ENCODE peak calls at places on chromosomes 5 and 9, in four cellular contexts. One of them, this sample, is unnamed.

GRCh38 chr5:66912787-66913186 is 283.8 kb downstream of the CD180 start:
- DNase-seq in HCT116: no peak
- DNase-seq in dorsolateral prefrontal cortex: no peak
- DNase-seq in left ventricle myocardium inferior: no peak
- DNase-seq in this sample: no peak

GRCh38 chr9:113807173-113808061 is 68.7 kb upstream of the ZNF618 start:
- DNase-seq in HCT116: peak
- DNase-seq in dorsolateral prefrontal cortex: peak
- DNase-seq in left ventricle myocardium inferior: peak
- DNase-seq in this sample: peak

GRCh38 chr9:130498918-130499698 is 54.3 kb downstream of the ASS1 start:
- DNase-seq in HCT116: no peak
- DNase-seq in dorsolateral prefrontal cortex: no peak
- DNase-seq in left ventricle myocardium inferior: no peak
- DNase-seq in this sample: no peak

GRCh38 chr9:13445123-13445522 is 165.6 kb upstream of the MPDZ start:
- DNase-seq in HCT116: no peak
- DNase-seq in dorsolateral prefrontal cortex: no peak
- DNase-seq in left ventricle myocardium inferior: no peak
- DNase-seq in this sample: no peak

GRCh38 chr9:111843971-111844370 is 49.2 kb upstream of the SHOC1 start:
- DNase-seq in HCT116: no peak
- DNase-seq in dorsolateral prefrontal cortex: no peak
- DNase-seq in left ventricle myocardium inferior: no peak
- DNase-seq in this sample: peak

GRCh38 chr9:135848341-135849047 is 58.9 kb downstream of the CAMSAP1 start:
- DNase-seq in HCT116: no peak
- DNase-seq in dorsolateral prefrontal cortex: no peak
- DNase-seq in left ventricle myocardium inferior: no peak
- DNase-seq in this sample: no peak

GRCh38 chr5:80220268-80220897 is 35.5 kb downstream of the SERINC5 start:
- DNase-seq in HCT116: no peak
- DNase-seq in dorsolateral prefrontal cortex: no peak
- DNase-seq in left ventricle myocardium inferior: no peak
- DNase-seq in this sample: no peak

GRCh38 chr5:106699198-106699597 is 971.5 kb downstream of the EFNA5 start:
- DNase-seq in HCT116: no peak
- DNase-seq in dorsolateral prefrontal cortex: no peak
- DNase-seq in left ventricle myocardium inferior: no peak
- DNase-seq in this sample: no peak

GRCh38 chr5:83227611-83228010 is 150.3 kb downstream of the XRCC4 start:
- DNase-seq in HCT116: no peak
- DNase-seq in dorsolateral prefrontal cortex: no peak
- DNase-seq in left ventricle myocardium inferior: no peak
- DNase-seq in this sample: no peak

GRCh38 chr5:88805151-88805784 is 77.7 kb downstream of the MEF2C start:
- DNase-seq in HCT116: no peak
- DNase-seq in dorsolateral prefrontal cortex: no peak
- DNase-seq in left ventricle myocardium inferior: no peak
- DNase-seq in this sample: no peak

GRCh38 chr5:159341914-159342313 is 11.6 kb upstream of the IL12B start:
- DNase-seq in HCT116: peak
- DNase-seq in dorsolateral prefrontal cortex: peak
- DNase-seq in left ventricle myocardium inferior: peak
- DNase-seq in this sample: peak
- TF ChIP-seq CTCF in HCT116: no peak
- TF ChIP-seq CTCF in dorsolateral prefrontal cortex: no peak
- TF ChIP-seq CTCF in left ventricle myocardium inferior: no peak
- TF ChIP-seq CTCF in this sample: no peak

GRCh38 chr5:36728697-36729543 is 122.5 kb downstream of the SLC1A3 start:
- DNase-seq in HCT116: no peak
- DNase-seq in dorsolateral prefrontal cortex: no peak
- DNase-seq in left ventricle myocardium inferior: no peak
- DNase-seq in this sample: peak

GRCh38 chr5:36730537-36731216 is 124.3 kb downstream of the SLC1A3 start:
- DNase-seq in HCT116: no peak
- DNase-seq in dorsolateral prefrontal cortex: no peak
- DNase-seq in left ventricle myocardium inferior: no peak
- DNase-seq in this sample: no peak

GRCh38 chr5:36739751-36740221 is 133.4 kb downstream of the SLC1A3 start:
- DNase-seq in HCT116: peak
- DNase-seq in dorsolateral prefrontal cortex: peak
- DNase-seq in left ventricle myocardium inferior: peak
- DNase-seq in this sample: peak

GRCh38 chr5:36733183-36733582 is 126.8 kb downstream of the SLC1A3 start:
- DNase-seq in HCT116: no peak
- DNase-seq in dorsolateral prefrontal cortex: no peak
- DNase-seq in left ventricle myocardium inferior: no peak
- DNase-seq in this sample: no peak

DNA sequence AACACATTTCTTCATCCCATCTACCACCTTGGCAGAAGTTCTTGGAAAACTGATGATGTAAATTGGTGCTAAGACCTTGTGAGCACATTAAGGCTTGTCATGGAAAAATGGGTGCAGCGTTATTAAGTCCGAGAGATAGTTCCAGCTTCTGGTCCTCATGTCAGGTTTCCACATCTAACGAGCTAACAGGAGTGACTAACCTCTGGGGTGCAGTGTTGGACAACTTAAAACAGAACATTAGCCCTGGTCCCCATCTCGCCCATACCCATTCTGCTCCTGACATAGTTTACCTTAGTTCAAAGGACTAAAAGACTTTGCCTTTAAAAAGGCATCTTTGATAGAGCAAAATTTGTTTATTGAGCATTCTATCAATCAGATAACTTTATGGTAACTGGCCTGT is 128.0 kb downstream of the SLC1A3 start:
- DNase-seq in HCT116: no peak
- DNase-seq in dorsolateral prefrontal cortex: no peak
- DNase-seq in left ventricle myocardium inferior: no peak
- DNase-seq in this sample: peak
- TF ChIP-seq CTCF in HCT116: no peak
- TF ChIP-seq CTCF in dorsolateral prefrontal cortex: no peak
- TF ChIP-seq CTCF in left ventricle myocardium inferior: peak
- TF ChIP-seq CTCF in this sample: peak

DNA sequence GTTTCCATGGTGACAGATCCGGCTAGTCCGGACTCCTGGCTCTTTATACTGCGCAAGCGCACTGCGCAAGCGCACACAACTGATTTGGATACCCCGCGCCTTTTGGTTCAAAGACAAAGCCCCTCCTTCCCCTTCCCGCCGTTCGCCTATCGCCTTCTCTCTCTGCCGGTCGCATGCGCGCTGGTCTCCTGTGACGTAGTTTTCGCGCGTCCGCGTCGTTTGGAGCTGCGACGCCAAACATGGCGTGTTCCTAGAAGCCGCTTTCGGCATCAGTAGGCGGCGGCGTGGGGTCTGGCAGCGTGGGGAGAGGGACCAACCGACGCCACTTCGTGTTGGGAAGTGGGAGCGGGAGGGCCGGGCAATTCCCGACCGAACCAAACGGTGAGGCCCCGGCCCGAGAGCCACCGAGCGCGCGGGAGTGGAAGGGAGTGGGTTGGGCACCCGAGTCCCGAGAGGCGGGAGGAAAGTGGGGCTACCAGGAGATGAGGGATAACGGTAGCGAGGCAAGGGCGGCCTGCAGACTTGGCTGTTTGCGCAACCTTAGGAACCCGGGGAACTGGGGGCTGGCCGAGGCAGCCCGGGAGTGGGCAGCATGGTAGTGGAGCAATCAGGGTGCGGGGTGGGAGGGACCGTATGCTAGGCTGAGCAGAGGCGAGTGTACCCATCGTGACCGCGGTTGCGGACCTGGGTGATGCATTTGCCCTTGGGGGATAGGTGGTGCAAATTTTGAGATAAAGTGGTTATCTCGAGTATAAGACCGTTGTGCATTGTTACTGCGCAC is at the start of gene IPO11:
- DNase-seq in HCT116: peak
- DNase-seq in dorsolateral prefrontal cortex: peak
- DNase-seq in left ventricle myocardium inferior: peak
- DNase-seq in this sample: peak
- TF ChIP-seq CTCF in HCT116: no peak
- TF ChIP-seq CTCF in dorsolateral prefrontal cortex: no peak
- TF ChIP-seq CTCF in left ventricle myocardium inferior: no peak
- TF ChIP-seq CTCF in this sample: no peak

GRCh38 chr5:172642511-172642910 is 1.4 kb downstream of the NEURL1B start:
- DNase-seq in HCT116: no peak
- DNase-seq in dorsolateral prefrontal cortex: no peak
- DNase-seq in left ventricle myocardium inferior: no peak
- DNase-seq in this sample: no peak

GRCh38 chr5:172640139-172640538 is 924 bp upstream of the NEURL1B start:
- DNase-seq in HCT116: no peak
- DNase-seq in dorsolateral prefrontal cortex: no peak
- DNase-seq in left ventricle myocardium inferior: no peak
- DNase-seq in this sample: no peak

GRCh38 chr5:172642046-172642409 is 965 bp downstream of the NEURL1B start:
- DNase-seq in HCT116: no peak
- DNase-seq in dorsolateral prefrontal cortex: no peak
- DNase-seq in left ventricle myocardium inferior: no peak
- DNase-seq in this sample: no peak

GRCh38 chr5:172641359-172642045 is 439 bp downstream of the NEURL1B start:
- DNase-seq in HCT116: no peak
- DNase-seq in dorsolateral prefrontal cortex: no peak
- DNase-seq in left ventricle myocardium inferior: peak
- DNase-seq in this sample: no peak

GRCh38 chr5:172640822-172641358 is at the start of gene NEURL1B:
- DNase-seq in HCT116: peak
- DNase-seq in dorsolateral prefrontal cortex: peak
- DNase-seq in left ventricle myocardium inferior: peak
- DNase-seq in this sample: peak
- TF ChIP-seq CTCF in HCT116: no peak
- TF ChIP-seq CTCF in dorsolateral prefrontal cortex: no peak
- TF ChIP-seq CTCF in left ventricle myocardium inferior: peak
- TF ChIP-seq CTCF in this sample: no peak

GRCh38 chr5:41858890-41859289 is 11.3 kb downstream of the OXCT1 start:
- DNase-seq in HCT116: no peak
- DNase-seq in dorsolateral prefrontal cortex: no peak
- DNase-seq in left ventricle myocardium inferior: no peak
- DNase-seq in this sample: no peak

GRCh38 chr5:41851116-41851515 is 19.1 kb downstream of the OXCT1 start:
- DNase-seq in HCT116: no peak
- DNase-seq in dorsolateral prefrontal cortex: no peak
- DNase-seq in left ventricle myocardium inferior: no peak
- DNase-seq in this sample: no peak

GRCh38 chr5:41852293-41852692 is 17.9 kb downstream of the OXCT1 start:
- DNase-seq in HCT116: no peak
- DNase-seq in dorsolateral prefrontal cortex: no peak
- DNase-seq in left ventricle myocardium inferior: no peak
- DNase-seq in this sample: no peak

GRCh38 chr5:41857989-41858388 is 12.2 kb downstream of the OXCT1 start:
- DNase-seq in HCT116: no peak
- DNase-seq in dorsolateral prefrontal cortex: no peak
- DNase-seq in left ventricle myocardium inferior: no peak
- DNase-seq in this sample: no peak

DNA sequence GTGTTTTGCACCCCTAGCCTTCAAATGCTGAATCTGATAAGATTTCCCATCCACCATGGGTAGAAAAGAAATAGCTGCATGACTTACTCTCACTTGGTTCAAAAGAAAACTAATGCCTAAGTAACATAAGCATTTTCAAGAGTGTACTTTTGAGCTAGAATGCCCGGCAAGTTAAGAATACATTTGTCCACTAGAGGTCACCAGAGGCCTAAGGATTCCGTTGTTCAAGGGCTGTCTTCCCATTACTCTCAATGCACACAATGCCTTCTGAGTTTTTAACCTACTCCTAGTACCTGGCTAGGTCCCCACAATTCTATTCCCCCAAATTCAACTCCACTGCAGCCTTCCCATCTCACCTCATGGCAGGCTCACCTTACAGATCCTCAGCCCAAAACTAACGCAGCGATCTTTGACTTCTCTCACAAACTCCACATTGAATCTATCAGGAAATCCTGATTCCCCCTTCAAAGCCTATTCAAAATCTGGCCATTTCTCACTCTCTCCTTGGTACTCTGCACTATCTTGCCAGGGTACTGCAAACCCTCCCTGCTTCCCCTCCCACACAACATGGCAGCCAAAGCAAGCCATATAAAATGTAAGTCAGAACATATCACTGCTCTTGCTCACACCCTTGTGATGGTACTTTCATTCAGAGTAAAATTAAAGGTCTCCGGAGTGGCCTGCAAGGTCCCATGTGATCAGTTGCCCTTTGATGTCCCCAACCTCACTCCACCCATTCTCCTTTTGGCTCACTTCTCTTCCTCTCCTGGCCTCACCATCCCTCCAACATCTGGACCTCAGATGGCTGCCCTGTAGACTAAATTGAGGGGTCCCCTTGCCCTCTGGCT is 13.4 kb downstream of the OXCT1 start:
- DNase-seq in HCT116: peak
- DNase-seq in dorsolateral prefrontal cortex: peak
- DNase-seq in left ventricle myocardium inferior: no peak
- DNase-seq in this sample: peak
- TF ChIP-seq CTCF in HCT116: peak
- TF ChIP-seq CTCF in dorsolateral prefrontal cortex: peak
- TF ChIP-seq CTCF in left ventricle myocardium inferior: peak
- TF ChIP-seq CTCF in this sample: peak

DNA sequence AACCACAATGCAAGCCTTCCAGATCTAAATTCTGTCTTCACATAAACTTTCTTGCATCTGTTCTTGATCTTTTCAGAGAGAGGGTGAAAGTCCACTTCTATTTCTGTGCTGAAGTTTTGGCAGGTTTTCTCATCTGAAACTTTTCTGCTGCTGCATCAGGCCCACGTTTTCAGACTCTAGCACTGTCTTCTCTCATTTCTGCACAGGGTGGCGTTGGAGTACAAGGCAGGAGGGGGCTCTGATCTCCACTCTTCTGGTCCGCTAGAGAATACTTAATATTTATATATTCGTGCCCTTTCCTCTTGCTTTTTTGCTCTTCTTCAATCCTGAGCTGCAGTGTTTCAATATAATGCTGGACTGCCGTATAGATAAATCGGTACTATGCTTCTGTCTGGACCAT is 204.0 kb upstream of the PRDM9 start:
- DNase-seq in HCT116: no peak
- DNase-seq in dorsolateral prefrontal cortex: no peak
- DNase-seq in left ventricle myocardium inferior: no peak
- DNase-seq in this sample: no peak
- TF ChIP-seq CTCF in HCT116: no peak
- TF ChIP-seq CTCF in dorsolateral prefrontal cortex: no peak
- TF ChIP-seq CTCF in left ventricle myocardium inferior: no peak
- TF ChIP-seq CTCF in this sample: no peak

DNA sequence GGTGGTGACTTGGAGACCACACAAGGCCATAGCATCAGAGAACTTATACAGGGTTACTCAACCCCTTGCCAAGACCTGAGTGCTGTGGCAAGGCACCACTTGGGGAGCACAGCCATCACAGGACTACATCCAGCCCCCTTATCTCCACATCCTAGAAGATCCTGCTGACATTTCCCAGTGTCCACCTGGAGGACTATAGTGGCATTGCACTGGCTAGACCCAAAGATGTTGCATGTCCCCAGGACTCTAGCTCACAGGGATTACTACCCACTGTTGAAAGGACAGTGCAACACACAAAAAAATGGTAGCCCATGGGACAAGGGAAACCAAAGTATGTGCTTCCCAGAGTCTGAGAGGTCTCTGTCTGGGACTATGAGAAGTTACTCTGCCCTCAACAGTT is 411.1 kb upstream of the NUDT12 start:
- DNase-seq in HCT116: no peak
- DNase-seq in dorsolateral prefrontal cortex: no peak
- DNase-seq in left ventricle myocardium inferior: no peak
- DNase-seq in this sample: no peak
- TF ChIP-seq CTCF in HCT116: peak
- TF ChIP-seq CTCF in dorsolateral prefrontal cortex: no peak
- TF ChIP-seq CTCF in left ventricle myocardium inferior: no peak
- TF ChIP-seq CTCF in this sample: peak

This sample was measured in Calu3.